ENCODE peak calls at places on chromosomes 13 and 19, in ten cellular contexts. One of them, this sample, is unnamed.

GRCh38 chr13:94007072-94007471 is 472.4 kb downstream of the DCT start:
- DNase-seq in AG04450: no peak
- DNase-seq in heart right ventricle: no peak
- DNase-seq in CD8-positive, alpha-beta T cell: no peak
- DNase-seq in spleen: no peak
- DNase-seq in RWPE1: no peak
- DNase-seq in glutamatergic neuron: no peak
- DNase-seq in thoracic aorta: no peak
- DNase-seq in GM13976: no peak
- DNase-seq in tibial artery: no peak
- DNase-seq in this sample: no peak

GRCh38 chr19:8352134-8352827 is 9.2 kb upstream of the KANK3 start:
- DNase-seq in AG04450: no peak
- DNase-seq in heart right ventricle: no peak
- DNase-seq in CD8-positive, alpha-beta T cell: no peak
- DNase-seq in spleen: no peak
- DNase-seq in RWPE1: no peak
- DNase-seq in glutamatergic neuron: no peak
- DNase-seq in thoracic aorta: no peak
- DNase-seq in GM13976: peak
- DNase-seq in tibial artery: no peak
- DNase-seq in this sample: no peak

GRCh38 chr13:44768233-44768632 is 192.1 kb upstream of the TSC22D1 start:
- DNase-seq in AG04450: no peak
- DNase-seq in heart right ventricle: no peak
- DNase-seq in CD8-positive, alpha-beta T cell: no peak
- DNase-seq in spleen: no peak
- DNase-seq in RWPE1: no peak
- DNase-seq in glutamatergic neuron: no peak
- DNase-seq in thoracic aorta: no peak
- DNase-seq in GM13976: peak
- DNase-seq in tibial artery: no peak
- DNase-seq in this sample: no peak

GRCh38 chr13:73200432-73200831 is 141.6 kb downstream of the KLF5 start:
- DNase-seq in AG04450: no peak
- DNase-seq in heart right ventricle: no peak
- DNase-seq in CD8-positive, alpha-beta T cell: no peak
- DNase-seq in spleen: no peak
- DNase-seq in RWPE1: no peak
- DNase-seq in glutamatergic neuron: no peak
- DNase-seq in thoracic aorta: no peak
- DNase-seq in GM13976: no peak
- DNase-seq in tibial artery: no peak
- DNase-seq in this sample: no peak

GRCh38 chr13:54563286-54563685 is 1534.7 kb downstream of the OLFM4 start:
- DNase-seq in AG04450: no peak
- DNase-seq in heart right ventricle: no peak
- DNase-seq in CD8-positive, alpha-beta T cell: no peak
- DNase-seq in spleen: no peak
- DNase-seq in RWPE1: peak
- DNase-seq in glutamatergic neuron: no peak
- DNase-seq in thoracic aorta: no peak
- DNase-seq in GM13976: no peak
- DNase-seq in tibial artery: no peak
- DNase-seq in this sample: no peak

GRCh38 chr19:38190061-38190460 is 34.0 kb downstream of the DPF1 start:
- DNase-seq in AG04450: no peak
- DNase-seq in heart right ventricle: no peak
- DNase-seq in CD8-positive, alpha-beta T cell: no peak
- DNase-seq in spleen: no peak
- DNase-seq in RWPE1: no peak
- DNase-seq in glutamatergic neuron: no peak
- DNase-seq in thoracic aorta: no peak
- DNase-seq in GM13976: no peak
- DNase-seq in tibial artery: no peak
- DNase-seq in this sample: no peak

GRCh38 chr19:35049456-35049855 is 7.9 kb downstream of the HPN start:
- DNase-seq in AG04450: no peak
- DNase-seq in heart right ventricle: no peak
- DNase-seq in CD8-positive, alpha-beta T cell: no peak
- DNase-seq in spleen: no peak
- DNase-seq in RWPE1: no peak
- DNase-seq in glutamatergic neuron: no peak
- DNase-seq in thoracic aorta: no peak
- DNase-seq in GM13976: no peak
- DNase-seq in tibial artery: no peak
- DNase-seq in this sample: no peak

GRCh38 chr13:87398047-87398446 is 273.1 kb upstream of the SLITRK5 start:
- DNase-seq in AG04450: no peak
- DNase-seq in heart right ventricle: no peak
- DNase-seq in CD8-positive, alpha-beta T cell: no peak
- DNase-seq in spleen: no peak
- DNase-seq in RWPE1: no peak
- DNase-seq in glutamatergic neuron: no peak
- DNase-seq in thoracic aorta: no peak
- DNase-seq in GM13976: no peak
- DNase-seq in tibial artery: no peak
- DNase-seq in this sample: no peak

GRCh38 chr13:51832471-51833152 is 12.4 kb downstream of the TMEM272 start:
- DNase-seq in AG04450: no peak
- DNase-seq in heart right ventricle: peak
- DNase-seq in CD8-positive, alpha-beta T cell: peak
- DNase-seq in spleen: no peak
- DNase-seq in RWPE1: no peak
- DNase-seq in glutamatergic neuron: no peak
- DNase-seq in thoracic aorta: no peak
- DNase-seq in GM13976: peak
- DNase-seq in tibial artery: peak
- DNase-seq in this sample: no peak
- TF ChIP-seq CTCF in AG04450: peak
- TF ChIP-seq CTCF in heart right ventricle: peak
- TF ChIP-seq CTCF in CD8-positive, alpha-beta T cell: peak
- TF ChIP-seq CTCF in spleen: peak
- TF ChIP-seq CTCF in RWPE1: no peak
- TF ChIP-seq CTCF in glutamatergic neuron: no peak
- TF ChIP-seq CTCF in thoracic aorta: peak
- TF ChIP-seq CTCF in GM13976: peak
- TF ChIP-seq CTCF in tibial artery: peak
- TF ChIP-seq CTCF in this sample: peak

DNA sequence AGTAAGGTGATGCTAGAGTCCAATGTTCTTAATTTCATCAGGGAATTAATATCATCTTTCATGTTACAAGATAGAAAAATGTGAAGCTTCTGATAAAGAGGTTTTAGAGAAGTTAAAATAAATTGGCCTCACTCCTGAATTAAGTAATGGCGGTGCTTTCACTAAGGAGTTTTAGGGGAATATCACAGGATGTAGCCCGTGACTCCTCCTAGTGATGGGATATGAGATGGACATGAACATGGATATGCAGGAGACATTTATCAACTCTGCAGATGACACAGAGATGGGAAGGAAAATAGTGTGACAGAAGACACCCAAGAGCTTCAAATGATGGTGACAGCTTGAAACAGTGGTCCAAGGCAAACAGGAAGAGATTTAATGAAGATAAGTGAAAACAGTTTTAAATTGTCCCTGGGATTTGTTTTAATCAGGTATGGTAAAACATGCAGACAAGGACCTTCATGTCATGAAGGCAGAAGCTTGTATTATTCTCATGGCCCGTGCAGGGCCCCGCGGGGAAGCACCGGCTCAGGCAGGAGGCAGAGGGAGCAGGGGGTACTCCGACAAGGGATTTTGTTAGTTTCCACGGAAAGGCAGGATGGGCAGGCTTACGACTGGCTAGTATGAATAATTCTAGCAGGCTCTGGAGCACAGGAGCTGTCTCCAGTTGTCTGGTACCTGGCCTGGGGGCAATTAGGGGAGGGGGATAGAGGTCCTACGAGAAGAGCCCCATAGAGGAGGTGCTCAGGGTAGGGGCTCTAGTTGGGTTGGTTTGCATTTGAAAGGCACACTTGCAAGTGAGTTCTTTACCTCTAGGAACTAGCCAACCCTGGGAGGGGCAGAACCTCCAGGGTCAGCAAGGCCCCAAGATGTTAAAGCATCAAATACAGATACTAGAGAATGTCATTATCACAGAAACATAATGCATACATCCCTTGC is 38.7 kb upstream of the FARP1 start:
- DNase-seq in AG04450: no peak
- DNase-seq in heart right ventricle: no peak
- DNase-seq in CD8-positive, alpha-beta T cell: no peak
- DNase-seq in spleen: no peak
- DNase-seq in RWPE1: peak
- DNase-seq in glutamatergic neuron: no peak
- DNase-seq in thoracic aorta: no peak
- DNase-seq in GM13976: no peak
- DNase-seq in tibial artery: no peak
- DNase-seq in this sample: no peak
- TF ChIP-seq CTCF in AG04450: peak
- TF ChIP-seq CTCF in heart right ventricle: no peak
- TF ChIP-seq CTCF in CD8-positive, alpha-beta T cell: no peak
- TF ChIP-seq CTCF in spleen: no peak
- TF ChIP-seq CTCF in RWPE1: no peak
- TF ChIP-seq CTCF in glutamatergic neuron: peak
- TF ChIP-seq CTCF in thoracic aorta: no peak
- TF ChIP-seq CTCF in GM13976: no peak
- TF ChIP-seq CTCF in tibial artery: no peak
- TF ChIP-seq CTCF in this sample: no peak

GRCh38 chr13:95643814-95644598 is 500 bp downstream of the DZIP1 start:
- DNase-seq in AG04450: no peak
- DNase-seq in heart right ventricle: no peak
- DNase-seq in CD8-positive, alpha-beta T cell: no peak
- DNase-seq in spleen: peak
- DNase-seq in RWPE1: peak
- DNase-seq in glutamatergic neuron: peak
- DNase-seq in thoracic aorta: no peak
- DNase-seq in GM13976: no peak
- DNase-seq in tibial artery: peak
- DNase-seq in this sample: no peak
- TF ChIP-seq CTCF in AG04450: no peak
- TF ChIP-seq CTCF in heart right ventricle: no peak
- TF ChIP-seq CTCF in CD8-positive, alpha-beta T cell: no peak
- TF ChIP-seq CTCF in spleen: no peak
- TF ChIP-seq CTCF in RWPE1: no peak
- TF ChIP-seq CTCF in glutamatergic neuron: no peak
- TF ChIP-seq CTCF in thoracic aorta: no peak
- TF ChIP-seq CTCF in GM13976: no peak
- TF ChIP-seq CTCF in tibial artery: no peak
- TF ChIP-seq CTCF in this sample: no peak

DNA sequence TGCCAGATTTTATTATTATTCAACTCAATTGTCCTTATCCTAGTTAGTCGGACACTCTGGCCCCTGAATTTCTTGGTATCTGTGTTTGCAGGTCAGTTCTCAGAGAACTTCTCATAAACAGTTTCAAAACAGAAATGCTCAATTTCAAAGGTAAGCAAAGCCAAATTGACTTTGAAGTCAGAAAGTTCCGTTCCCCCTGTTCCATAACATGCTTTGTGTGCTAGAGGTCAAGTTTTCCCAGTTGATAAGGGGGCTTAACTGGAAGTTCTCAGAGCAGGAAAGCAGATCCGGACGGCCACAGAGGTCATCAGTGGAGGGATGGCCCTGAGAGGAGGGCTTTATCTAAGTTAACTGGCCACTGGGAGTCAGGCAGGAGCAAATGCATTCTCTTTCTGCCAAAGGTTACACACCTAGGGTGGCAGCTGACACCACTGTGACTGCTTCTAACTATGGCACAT is 417.2 kb downstream of the COG6 start:
- DNase-seq in AG04450: no peak
- DNase-seq in heart right ventricle: no peak
- DNase-seq in CD8-positive, alpha-beta T cell: no peak
- DNase-seq in spleen: no peak
- DNase-seq in RWPE1: no peak
- DNase-seq in glutamatergic neuron: no peak
- DNase-seq in thoracic aorta: no peak
- DNase-seq in GM13976: no peak
- DNase-seq in tibial artery: no peak
- DNase-seq in this sample: no peak
- TF ChIP-seq CTCF in AG04450: no peak
- TF ChIP-seq CTCF in heart right ventricle: no peak
- TF ChIP-seq CTCF in CD8-positive, alpha-beta T cell: no peak
- TF ChIP-seq CTCF in spleen: no peak
- TF ChIP-seq CTCF in RWPE1: no peak
- TF ChIP-seq CTCF in glutamatergic neuron: no peak
- TF ChIP-seq CTCF in thoracic aorta: no peak
- TF ChIP-seq CTCF in GM13976: no peak
- TF ChIP-seq CTCF in tibial artery: no peak
- TF ChIP-seq CTCF in this sample: no peak